ENCODE peak calls at places on chromosomes 3 and 15, in nine cellular contexts. One of them, this sample, is unnamed.

GRCh38 chr15:71532994-71533393 is 277.4 kb upstream of the NR2E3 start:
- DNase-seq in lower leg skin: no peak
- DNase-seq in WTC11: peak
- DNase-seq in breast epithelium: no peak
- DNase-seq in Calu3: peak
- DNase-seq in uterus: no peak
- DNase-seq in foreskin fibroblast: peak
- DNase-seq in H9: peak
- DNase-seq in adrenal gland: no peak
- DNase-seq in this sample: peak

GRCh38 chr3:152317956-152318355 is 49.2 kb downstream of the MBNL1 start:
- DNase-seq in lower leg skin: no peak
- DNase-seq in WTC11: no peak
- DNase-seq in breast epithelium: no peak
- DNase-seq in Calu3: no peak
- DNase-seq in uterus: no peak
- DNase-seq in foreskin fibroblast: peak
- DNase-seq in H9: no peak
- DNase-seq in adrenal gland: no peak
- DNase-seq in this sample: no peak

GRCh38 chr15:77709135-77709886 is 76.6 kb upstream of the LINGO1 start:
- DNase-seq in lower leg skin: no peak
- DNase-seq in WTC11: no peak
- DNase-seq in breast epithelium: no peak
- DNase-seq in Calu3: no peak
- DNase-seq in uterus: no peak
- DNase-seq in foreskin fibroblast: no peak
- DNase-seq in H9: no peak
- DNase-seq in adrenal gland: no peak
- DNase-seq in this sample: no peak

GRCh38 chr15:95684126-95684525 is 646.4 kb upstream of the NR2F2 start:
- DNase-seq in lower leg skin: no peak
- DNase-seq in WTC11: no peak
- DNase-seq in breast epithelium: no peak
- DNase-seq in Calu3: no peak
- DNase-seq in uterus: no peak
- DNase-seq in foreskin fibroblast: no peak
- DNase-seq in H9: no peak
- DNase-seq in adrenal gland: no peak
- DNase-seq in this sample: no peak

GRCh38 chr3:45506084-45506483 is 88.5 kb upstream of the LIMD1 start:
- DNase-seq in lower leg skin: no peak
- DNase-seq in WTC11: no peak
- DNase-seq in breast epithelium: no peak
- DNase-seq in Calu3: no peak
- DNase-seq in uterus: no peak
- DNase-seq in foreskin fibroblast: no peak
- DNase-seq in H9: no peak
- DNase-seq in adrenal gland: no peak
- DNase-seq in this sample: no peak

GRCh38 chr3:128328546-128329458 is 137.9 kb downstream of the DNAJB8 start:
- DNase-seq in lower leg skin: no peak
- DNase-seq in WTC11: no peak
- DNase-seq in breast epithelium: no peak
- DNase-seq in Calu3: no peak
- DNase-seq in uterus: no peak
- DNase-seq in foreskin fibroblast: no peak
- DNase-seq in H9: peak
- DNase-seq in adrenal gland: peak
- DNase-seq in this sample: no peak

GRCh38 chr15:100502651-100503050 is 26.1 kb downstream of the CERS3 start:
- DNase-seq in lower leg skin: no peak
- DNase-seq in WTC11: no peak
- DNase-seq in breast epithelium: no peak
- DNase-seq in Calu3: no peak
- DNase-seq in uterus: no peak
- DNase-seq in foreskin fibroblast: no peak
- DNase-seq in H9: no peak
- DNase-seq in adrenal gland: no peak
- DNase-seq in this sample: no peak

GRCh38 chr15:62766599-62766998 is 275.9 kb upstream of the TPM1 start:
- DNase-seq in lower leg skin: no peak
- DNase-seq in WTC11: no peak
- DNase-seq in breast epithelium: no peak
- DNase-seq in Calu3: no peak
- DNase-seq in uterus: no peak
- DNase-seq in foreskin fibroblast: no peak
- DNase-seq in H9: no peak
- DNase-seq in adrenal gland: no peak
- DNase-seq in this sample: no peak

GRCh38 chr15:100889359-100890058 is 9.9 kb downstream of the ALDH1A3 start:
- DNase-seq in lower leg skin: peak
- DNase-seq in WTC11: no peak
- DNase-seq in breast epithelium: peak
- DNase-seq in Calu3: no peak
- DNase-seq in uterus: peak
- DNase-seq in foreskin fibroblast: peak
- DNase-seq in H9: no peak
- DNase-seq in adrenal gland: peak
- DNase-seq in this sample: no peak

GRCh38 chr3:51751287-51751686 is 27.8 kb downstream of the IQCF6 start:
- DNase-seq in lower leg skin: no peak
- DNase-seq in WTC11: no peak
- DNase-seq in breast epithelium: no peak
- DNase-seq in Calu3: no peak
- DNase-seq in uterus: no peak
- DNase-seq in foreskin fibroblast: no peak
- DNase-seq in H9: no peak
- DNase-seq in adrenal gland: no peak
- DNase-seq in this sample: no peak

GRCh38 chr3:191792580-191792979 is 331.6 kb downstream of the PYDC2 start:
- DNase-seq in lower leg skin: no peak
- DNase-seq in WTC11: no peak
- DNase-seq in breast epithelium: no peak
- DNase-seq in Calu3: no peak
- DNase-seq in uterus: no peak
- DNase-seq in foreskin fibroblast: no peak
- DNase-seq in H9: no peak
- DNase-seq in adrenal gland: no peak
- DNase-seq in this sample: no peak

GRCh38 chr3:79178471-79178870 is 589.3 kb downstream of the ROBO1 start:
- DNase-seq in lower leg skin: no peak
- DNase-seq in WTC11: no peak
- DNase-seq in breast epithelium: no peak
- DNase-seq in Calu3: no peak
- DNase-seq in uterus: no peak
- DNase-seq in foreskin fibroblast: no peak
- DNase-seq in H9: no peak
- DNase-seq in adrenal gland: no peak
- DNase-seq in this sample: no peak

GRCh38 chr15:78540955-78541743 is 905 bp downstream of the PSMA4 start:
- DNase-seq in lower leg skin: no peak
- DNase-seq in WTC11: no peak
- DNase-seq in breast epithelium: no peak
- DNase-seq in Calu3: no peak
- DNase-seq in uterus: no peak
- DNase-seq in foreskin fibroblast: peak
- DNase-seq in H9: no peak
- DNase-seq in adrenal gland: no peak
- DNase-seq in this sample: no peak

DNA sequence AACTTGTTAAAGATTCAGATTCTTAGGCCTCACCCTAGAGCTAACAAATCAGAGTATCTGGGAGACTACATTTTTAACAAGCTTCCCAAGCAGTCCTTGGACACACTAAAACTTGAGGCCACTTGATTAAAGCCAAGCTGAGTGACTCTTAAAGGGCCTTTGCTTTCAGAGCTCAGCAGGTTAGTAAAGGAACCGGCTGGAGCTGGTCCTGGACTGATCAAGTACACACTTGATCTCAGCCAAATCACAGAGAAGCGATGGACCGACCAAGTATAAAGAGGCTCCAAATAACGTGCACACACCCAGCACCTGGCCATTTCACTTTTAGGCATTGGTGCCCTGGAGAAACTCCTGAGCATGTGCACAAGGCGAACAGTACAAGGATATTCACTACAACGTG is 12.9 kb upstream of the TM6SF1 start:
- DNase-seq in lower leg skin: no peak
- DNase-seq in WTC11: no peak
- DNase-seq in breast epithelium: no peak
- DNase-seq in Calu3: no peak
- DNase-seq in uterus: no peak
- DNase-seq in foreskin fibroblast: no peak
- DNase-seq in H9: no peak
- DNase-seq in adrenal gland: no peak
- DNase-seq in this sample: no peak
- TF ChIP-seq CTCF in lower leg skin: no peak
- TF ChIP-seq CTCF in WTC11: no peak
- TF ChIP-seq CTCF in breast epithelium: no peak
- TF ChIP-seq CTCF in Calu3: no peak
- TF ChIP-seq CTCF in uterus: no peak
- TF ChIP-seq CTCF in foreskin fibroblast: no peak
- TF ChIP-seq CTCF in H9: no peak
- TF ChIP-seq CTCF in adrenal gland: no peak
- TF ChIP-seq CTCF in this sample: no peak

GRCh38 chr3:180595536-180595935 is 6.4 kb upstream of the TTC14 start:
- DNase-seq in lower leg skin: no peak
- DNase-seq in WTC11: no peak
- DNase-seq in breast epithelium: no peak
- DNase-seq in Calu3: no peak
- DNase-seq in uterus: no peak
- DNase-seq in foreskin fibroblast: no peak
- DNase-seq in H9: no peak
- DNase-seq in adrenal gland: no peak
- DNase-seq in this sample: no peak

GRCh38 chr3:180590396-180590795 is 11.6 kb upstream of the TTC14 start:
- DNase-seq in lower leg skin: no peak
- DNase-seq in WTC11: no peak
- DNase-seq in breast epithelium: no peak
- DNase-seq in Calu3: no peak
- DNase-seq in uterus: no peak
- DNase-seq in foreskin fibroblast: no peak
- DNase-seq in H9: no peak
- DNase-seq in adrenal gland: no peak
- DNase-seq in this sample: no peak

GRCh38 chr3:180600473-180600872 is 1.5 kb upstream of the TTC14 start:
- DNase-seq in lower leg skin: no peak
- DNase-seq in WTC11: no peak
- DNase-seq in breast epithelium: no peak
- DNase-seq in Calu3: no peak
- DNase-seq in uterus: no peak
- DNase-seq in foreskin fibroblast: no peak
- DNase-seq in H9: no peak
- DNase-seq in adrenal gland: no peak
- DNase-seq in this sample: no peak

DNA sequence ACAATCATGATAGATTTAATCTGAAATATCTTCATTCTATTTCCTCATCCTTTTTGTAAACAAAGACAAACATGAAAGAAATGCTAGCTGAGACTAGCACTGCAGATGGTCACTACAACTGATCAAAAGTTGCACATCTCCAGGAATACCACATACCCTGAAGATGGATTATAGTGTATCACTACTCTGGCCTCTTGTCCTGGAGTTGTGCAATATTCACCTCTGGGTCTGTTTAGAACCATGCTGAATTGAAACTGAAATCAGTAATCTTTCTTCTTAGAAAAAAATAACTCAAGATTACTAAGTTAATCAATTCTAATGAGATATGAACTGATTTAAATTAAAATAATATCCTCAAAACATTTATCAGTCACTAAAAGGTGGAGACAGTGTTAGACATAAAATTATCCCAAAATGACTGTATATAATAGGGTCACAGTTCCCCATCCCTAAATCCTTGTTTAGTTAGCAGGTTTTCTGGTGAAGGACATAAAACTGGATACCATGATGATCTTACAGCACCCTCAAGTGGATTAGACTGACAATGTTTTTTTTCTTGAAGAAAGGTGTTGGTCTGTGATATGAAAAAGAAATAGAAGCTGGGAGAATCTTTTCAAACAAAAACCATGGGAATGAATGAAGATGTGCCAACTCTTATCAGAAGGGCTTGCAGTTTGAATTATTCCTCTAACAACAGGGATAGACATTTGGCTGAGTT is 7.2 kb upstream of the TTC14 start:
- DNase-seq in lower leg skin: no peak
- DNase-seq in WTC11: no peak
- DNase-seq in breast epithelium: no peak
- DNase-seq in Calu3: no peak
- DNase-seq in uterus: no peak
- DNase-seq in foreskin fibroblast: peak
- DNase-seq in H9: no peak
- DNase-seq in adrenal gland: no peak
- DNase-seq in this sample: no peak
- TF ChIP-seq CTCF in lower leg skin: no peak
- TF ChIP-seq CTCF in WTC11: no peak
- TF ChIP-seq CTCF in breast epithelium: peak
- TF ChIP-seq CTCF in Calu3: peak
- TF ChIP-seq CTCF in uterus: no peak
- TF ChIP-seq CTCF in foreskin fibroblast: peak
- TF ChIP-seq CTCF in H9: peak
- TF ChIP-seq CTCF in adrenal gland: peak
- TF ChIP-seq CTCF in this sample: peak

DNA sequence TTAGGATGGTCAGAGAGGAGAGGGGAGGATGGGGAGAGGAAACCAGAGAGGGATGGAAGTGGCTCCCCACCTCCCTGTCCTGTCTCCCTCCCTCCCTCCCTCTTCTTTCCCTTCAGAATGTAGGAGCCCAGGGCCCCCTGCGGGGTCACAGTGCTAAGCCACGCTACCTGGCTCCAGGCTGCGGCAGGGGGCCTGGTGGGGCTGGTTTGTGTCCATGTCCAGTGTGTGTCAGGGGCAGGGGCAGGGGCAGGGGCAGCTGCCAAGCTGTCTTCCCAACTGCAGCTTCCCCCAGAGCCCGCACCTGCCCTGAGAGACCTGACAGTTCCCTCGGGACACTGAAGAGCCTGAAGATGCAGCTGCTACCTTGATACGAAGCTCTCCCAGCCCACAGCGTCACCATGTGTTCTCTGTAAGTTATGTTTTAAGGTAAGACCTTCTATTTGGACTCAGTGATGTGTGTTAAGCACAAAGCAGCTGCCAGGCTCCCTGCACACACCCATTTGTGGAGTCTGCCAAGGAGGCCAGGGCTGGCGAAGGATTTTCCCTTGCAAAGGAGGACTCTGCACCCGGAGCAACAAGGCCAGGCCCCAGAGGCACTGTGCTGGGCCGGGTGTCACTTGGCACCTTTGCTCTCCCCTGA is 121.8 kb upstream of the SMAD3 start:
- DNase-seq in lower leg skin: no peak
- DNase-seq in WTC11: no peak
- DNase-seq in breast epithelium: no peak
- DNase-seq in Calu3: no peak
- DNase-seq in uterus: no peak
- DNase-seq in foreskin fibroblast: no peak
- DNase-seq in H9: no peak
- DNase-seq in adrenal gland: peak
- DNase-seq in this sample: no peak
- TF ChIP-seq CTCF in lower leg skin: no peak
- TF ChIP-seq CTCF in WTC11: no peak
- TF ChIP-seq CTCF in breast epithelium: no peak
- TF ChIP-seq CTCF in Calu3: no peak
- TF ChIP-seq CTCF in uterus: no peak
- TF ChIP-seq CTCF in foreskin fibroblast: no peak
- TF ChIP-seq CTCF in H9: no peak
- TF ChIP-seq CTCF in adrenal gland: no peak
- TF ChIP-seq CTCF in this sample: no peak

GRCh38 chr15:42737529-42738328 is 801 bp upstream of the CDAN1 start:
- DNase-seq in lower leg skin: no peak
- DNase-seq in WTC11: no peak
- DNase-seq in breast epithelium: no peak
- DNase-seq in Calu3: peak
- DNase-seq in uterus: no peak
- DNase-seq in foreskin fibroblast: peak
- DNase-seq in H9: no peak
- DNase-seq in adrenal gland: no peak
- DNase-seq in this sample: no peak
- TF ChIP-seq CTCF in lower leg skin: no peak
- TF ChIP-seq CTCF in WTC11: no peak
- TF ChIP-seq CTCF in breast epithelium: no peak
- TF ChIP-seq CTCF in Calu3: peak
- TF ChIP-seq CTCF in uterus: no peak
- TF ChIP-seq CTCF in foreskin fibroblast: no peak
- TF ChIP-seq CTCF in H9: no peak
- TF ChIP-seq CTCF in adrenal gland: no peak
- TF ChIP-seq CTCF in this sample: no peak